ENCODE peak calls at places on chromosome 17, in eight cellular contexts. Q is stimulated activated CD8-positive, alpha-beta memory T cell treated with anti-CD3 and anti-CD28 coated beads, Interleukin-12 subunit alpha, Interleukin-12 subunit beta, amount 100 ng/mL, for 4 hours; C is body of pancreas; P is H9; H is astrocyte of the spinal cord; X is NCI-H69; S is hypothalamus; B is stomach. Y is an unnamed sample.

GRCh38 chr17:73548620-73549311 is 95.5 kb downstream of the SDK2 start:
- DNase-seq in Q (no peak), C (no peak), P (no peak), H (no peak), X (no peak), S (no peak), B (no peak), Y (no peak)

GRCh38 chr17:61157246-61157887 is 242.3 kb upstream of the TBX2 start:
- DNase-seq in Q (no peak), C (no peak), P (no peak), H (peak), X (peak), S (peak), B (no peak), Y (peak)

GRCh38 chr17:81487487-81488275 is 24.9 kb downstream of the ACTG1 start:
- DNase-seq in Q (peak), C (peak), P (peak), H (peak), X (peak), S (peak), B (peak), Y (peak)

GRCh38 chr17:79798296-79799173 is 1.7 kb upstream of the CBX8 start:
- DNase-seq in Q (no peak), C (no peak), P (peak), H (no peak), X (no peak), S (no peak), B (no peak), Y (no peak)

GRCh38 chr17:5509482-5509881 is 23.1 kb downstream of the MIS12 start:
- DNase-seq in Q (no peak), C (no peak), P (peak), H (peak), X (no peak), S (no peak), B (no peak), Y (peak)

GRCh38 chr17:61232871-61233270 is 166.8 kb upstream of the TBX2 start:
- DNase-seq in Q (no peak), C (no peak), P (no peak), H (no peak), X (no peak), S (no peak), B (no peak), Y (no peak)

GRCh38 chr17:28908640-28909098 is 5.8 kb upstream of the DHRS13 start:
- DNase-seq in Q (no peak), C (no peak), P (no peak), H (peak), X (no peak), S (no peak), B (no peak), Y (peak)

GRCh38 chr17:76643553-76644148 is at the start of gene ST6GALNAC1:
- DNase-seq in Q (no peak), C (no peak), P (no peak), H (no peak), X (no peak), S (no peak), B (peak), Y (no peak)

GRCh38 chr17:61408151-61409041 is 8.8 kb downstream of the TBX2 start:
- DNase-seq in Q (no peak), C (peak), P (peak), H (no peak), X (peak), S (no peak), B (no peak), Y (no peak)

GRCh38 chr17:74749262-74750038 is 1.0 kb downstream of the NHERF1 start:
- DNase-seq in Q (no peak), C (peak), P (no peak), H (peak), X (peak), S (no peak), B (no peak), Y (no peak)

GRCh38 chr17:5868916-5869475 is 201.2 kb upstream of the WSCD1 start:
- DNase-seq in Q (no peak), C (no peak), P (peak), H (no peak), X (no peak), S (no peak), B (no peak), Y (no peak)

GRCh38 chr17:8007836-8008235 is 5.4 kb downstream of the GUCY2D start:
- DNase-seq in Q (no peak), C (no peak), P (no peak), H (no peak), X (no peak), S (no peak), B (no peak), Y (no peak)

GRCh38 chr17:75565066-75565465 is 22.5 kb upstream of the MYO15B start:
- DNase-seq in Q (no peak), C (no peak), P (no peak), H (no peak), X (no peak), S (no peak), B (no peak), Y (peak)

GRCh38 chr17:70254735-70255460 is 85.6 kb downstream of the KCNJ2 start:
- DNase-seq in Q (no peak), C (no peak), P (no peak), H (peak), X (no peak), S (no peak), B (no peak), Y (peak)

GRCh38 chr17:73595068-73595865 is 49.0 kb downstream of the SDK2 start:
- DNase-seq in Q (no peak), C (no peak), P (peak), H (no peak), X (peak), S (peak), B (peak), Y (peak)

GRCh38 chr17:1315891-1316403 is 36.5 kb downstream of the TRARG1 start:
- DNase-seq in Q (no peak), C (no peak), P (no peak), H (no peak), X (peak), S (no peak), B (no peak), Y (peak)

GRCh38 chr17:17354560-17355357 is 51.6 kb downstream of the NT5M start:
- DNase-seq in Q (peak), C (peak), P (peak), H (peak), X (peak), S (peak), B (peak), Y (peak)

GRCh38 chr17:47820023-47820789 is 1.4 kb downstream of the OSBPL7 start:
- DNase-seq in Q (no peak), C (no peak), P (no peak), H (no peak), X (no peak), S (no peak), B (peak), Y (no peak)

GRCh38 chr17:28335959-28336871 is 654 bp downstream of the TNFAIP1 start:
- DNase-seq in Q (no peak), C (peak), P (peak), H (peak), X (peak), S (no peak), B (peak), Y (peak)

GRCh38 chr17:75815399-75815798 is 28.8 kb downstream of the UNC13D start:
- DNase-seq in Q (no peak), C (no peak), P (no peak), H (no peak), X (no peak), S (no peak), B (no peak), Y (no peak)

GRCh38 chr17:31573047-31573446 is 181.6 kb downstream of the RAB11FIP4 start:
- DNase-seq in Q (no peak), C (no peak), P (no peak), H (no peak), X (no peak), S (no peak), B (no peak), Y (no peak)

GRCh38 chr17:73436966-73437365 is 125.2 kb upstream of the CDC42EP4 start:
- DNase-seq in Q (no peak), C (no peak), P (no peak), H (peak), X (no peak), S (no peak), B (no peak), Y (peak)

GRCh38 chr17:72380120-72380519 is 259.3 kb downstream of the SOX9 start:
- DNase-seq in Q (no peak), C (no peak), P (no peak), H (no peak), X (no peak), S (no peak), B (no peak), Y (no peak)

GRCh38 chr17:82489851-82490511 is 29.6 kb upstream of the FOXK2 start:
- DNase-seq in Q (no peak), C (no peak), P (no peak), H (no peak), X (no peak), S (no peak), B (no peak), Y (no peak)